ENCODE peak calls at places on chromosome 7, in four cellular contexts. H is cardiac muscle cell, P is PC-3, S is left ventricle myocardium inferior. E is an unnamed sample. For H3K4me1, the result is how much of the 10 kb centered on the place peaks cover.

GRCh38 chr7:191105-192034 is 1.0 kb upstream of the FAM20C start:
- DNase-seq in H (peak), P (peak), S (peak), E (peak)

GRCh38 chr7:157097569-157097968 is 41.2 kb upstream of the UBE3C start:
- DNase-seq in H (no peak), P (no peak), S (no peak), E (no peak)

GRCh38 chr7:76069238-76069638 is 21.3 kb downstream of the MDH2 start:
- DNase-seq in H (peak), P (peak), S (peak), E (peak)

GRCh38 chr7:112505495-112505894 is 24.7 kb downstream of the LSMEM1 start:
- DNase-seq in H (peak), P (no peak), S (no peak), E (no peak)

GRCh38 chr7:136057509-136057908 is 80.3 kb upstream of the MTPN start:
- DNase-seq in H (no peak), P (no peak), S (no peak), E (no peak)

GRCh38 chr7:123366991-123367390 is 167.2 kb upstream of the SLC13A1 start:
- DNase-seq in H (no peak), P (no peak), S (no peak), E (no peak)

GRCh38 chr7:3301831-3302618 is 973 bp downstream of the SDK1 start:
- DNase-seq in H (peak), P (peak), S (no peak), E (no peak)

GRCh38 chr7:98869001-98869373 is 827 bp downstream of the TMEM130 start:
- DNase-seq in H (no peak), P (no peak), S (no peak), E (no peak)

GRCh38 chr7:106279425-106280182 is 5.2 kb downstream of the NAMPT start:
- DNase-seq in H (no peak), P (no peak), S (no peak), E (no peak)

GRCh38 chr7:132768099-132768498 is 191.8 kb upstream of the PLXNA4 start:
- DNase-seq in H (no peak), P (no peak), S (no peak), E (no peak)

GRCh38 chr7:51666261-51666660 is 349.7 kb upstream of the COBL start:
- DNase-seq in H (peak), P (no peak), S (no peak), E (no peak)

GRCh38 chr7:129368389-129368986 is 65.7 kb upstream of the STRIP2 start:
- DNase-seq in H (no peak), P (no peak), S (no peak), E (no peak)

GRCh38 chr7:107405559-107405958 is 64.3 kb upstream of the GPR22 start:
- DNase-seq in H (no peak), P (peak), S (no peak), E (no peak)

GRCh38 chr7:74029991-74030415 is 2.0 kb downstream of the ELN start:
- DNase-seq in H (peak), P (no peak), S (no peak), E (no peak)

GRCh38 chr7:129779602-129780256 is 168.2 kb downstream of the NRF1 start:
- DNase-seq in H (peak), P (peak), S (no peak), E (no peak)

GRCh38 chr7:46452781-46453180 is 531.7 kb upstream of the IGFBP3 start:
- DNase-seq in H (no peak), P (no peak), S (no peak), E (no peak)

GRCh38 chr7:132666076-132666775 is 90.0 kb upstream of the PLXNA4 start:
- DNase-seq in H (no peak), P (no peak), S (no peak), E (no peak)

GRCh38 chr7:49520971-49521370 is 252.5 kb upstream of the VWC2 start:
- DNase-seq in H (no peak), P (no peak), S (no peak), E (no peak)

GRCh38 chr7:158164101-158165095 is 423.2 kb downstream of the PTPRN2 start:
- DNase-seq in H (no peak), P (no peak), S (no peak), E (no peak)

GRCh38 chr7:76225379-76225778 is 23.7 kb downstream of the SRRM3 start:
- DNase-seq in H (peak), P (peak), S (no peak), E (no peak)

GRCh38 chr7:2649139-2649838 is 17.5 kb downstream of the TTYH3 start:
- DNase-seq in H (no peak), P (no peak), S (no peak), E (no peak)

GRCh38 chr7:31767686-31768358 is 80.8 kb downstream of the PPP1R17 start:
- DNase-seq in H (no peak), P (no peak), S (no peak), E (no peak)

GRCh38 chr7:139523199-139523941 is at the start of gene CLEC2L:
- DNase-seq in H (peak), P (no peak), S (no peak), E (no peak)

GRCh38 chr7:2903686-2904162 is 59.6 kb upstream of the GNA12 start:
- DNase-seq in H (no peak), P (no peak), S (no peak), E (no peak)

GRCh38 chr7:94907026-94907419 is 371 bp upstream of the PPP1R9A start:
- DNase-seq in H (no peak), P (no peak), S (no peak), E (no peak)

GRCh38 chr7:94907420-94908203 is at the start of gene PPP1R9A:
- DNase-seq in H (peak), P (peak), S (peak), E (no peak)

GRCh38 chr7:94906035-94906796 is 1.2 kb upstream of the PPP1R9A start:
- DNase-seq in H (no peak), P (no peak), S (no peak), E (no peak)

GRCh38 chr7:94903971-94904370 is 3.4 kb upstream of the PPP1R9A start:
- DNase-seq in H (no peak), P (no peak), S (no peak), E (no peak)

GRCh38 chr7:94904982-94905381 is 2.4 kb upstream of the PPP1R9A start:
- DNase-seq in H (no peak), P (no peak), S (no peak), E (no peak)
- H3K4me1 ChIP-seq in H (under half), P (under half), S (under half), E (under half)

GRCh38 chr7:27617651-27618381 is 44.9 kb downstream of the HIBADH start:
- DNase-seq in H (no peak), P (no peak), S (no peak), E (no peak)

GRCh38 chr7:27616914-27617548 is 45.7 kb downstream of the HIBADH start:
- DNase-seq in H (no peak), P (no peak), S (no peak), E (no peak)

GRCh38 chr7:27616186-27616491 is 46.5 kb downstream of the HIBADH start:
- DNase-seq in H (no peak), P (no peak), S (no peak), E (no peak)

GRCh38 chr7:27615420-27616185 is 47.1 kb downstream of the HIBADH start:
- DNase-seq in H (no peak), P (no peak), S (no peak), E (no peak)

DNA sequence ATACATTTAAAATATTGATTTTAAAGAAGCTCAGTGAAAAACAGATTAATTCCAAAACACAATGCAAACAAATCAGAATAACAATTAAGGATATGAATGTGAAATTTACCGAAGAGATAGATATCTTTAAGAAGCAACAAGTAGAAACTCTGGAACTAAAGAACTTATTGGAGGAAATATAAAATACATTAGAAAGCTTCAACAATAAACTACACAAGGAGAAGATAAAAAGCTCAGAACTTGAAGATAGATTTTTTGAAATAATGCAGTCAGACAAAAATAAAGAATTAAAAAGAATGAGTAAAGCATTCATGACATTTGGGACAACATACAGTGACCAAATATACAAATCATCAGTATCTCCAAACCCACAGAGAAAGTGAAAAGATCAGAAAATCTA is 43.2 kb downstream of the HIBADH start:
- DNase-seq in H (no peak), P (peak), S (no peak), E (no peak)
- H3K4me3 ChIP-seq in H (no peak), P (no peak), S (no peak), E (no peak)

DNA sequence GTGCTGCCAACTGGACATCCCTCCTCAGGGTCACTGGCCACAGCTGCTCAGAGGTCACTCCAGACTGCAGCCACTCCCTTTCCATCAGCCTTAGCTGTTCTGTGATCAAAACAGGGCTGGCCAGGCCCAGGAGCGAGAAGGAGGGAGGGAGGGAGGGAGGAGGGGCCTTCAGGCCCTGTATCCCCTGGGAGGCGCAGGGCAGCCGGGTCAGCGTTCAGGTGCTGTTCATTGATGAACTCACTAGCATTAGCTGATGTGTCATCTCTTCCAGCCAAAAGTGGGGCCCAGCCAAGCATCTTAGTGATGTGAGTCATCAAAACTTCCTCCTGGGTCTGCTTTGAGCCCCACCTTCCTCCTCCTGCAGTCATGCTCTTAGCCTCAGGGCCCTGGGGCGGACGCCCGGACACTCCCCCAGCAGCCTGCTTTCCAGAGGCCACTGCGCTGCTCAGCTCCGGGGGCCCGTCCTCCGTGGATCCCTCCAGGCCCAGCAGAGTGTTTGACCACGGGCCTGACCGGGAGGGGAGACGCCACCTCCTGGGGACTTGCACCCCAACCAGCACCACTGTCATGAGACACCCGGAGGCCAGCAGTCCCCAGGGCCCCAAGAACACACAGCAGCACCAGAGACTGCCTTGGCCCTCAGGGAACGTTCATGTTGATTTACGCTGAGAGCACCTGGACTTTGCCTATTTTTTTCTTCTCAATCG is 149.2 kb downstream of the PRKAG2 start:
- DNase-seq in H (no peak), P (peak), S (peak), E (peak)
- TF ChIP-seq CTCF in H (no peak), P (no peak), S (no peak), E (no peak)

DNA sequence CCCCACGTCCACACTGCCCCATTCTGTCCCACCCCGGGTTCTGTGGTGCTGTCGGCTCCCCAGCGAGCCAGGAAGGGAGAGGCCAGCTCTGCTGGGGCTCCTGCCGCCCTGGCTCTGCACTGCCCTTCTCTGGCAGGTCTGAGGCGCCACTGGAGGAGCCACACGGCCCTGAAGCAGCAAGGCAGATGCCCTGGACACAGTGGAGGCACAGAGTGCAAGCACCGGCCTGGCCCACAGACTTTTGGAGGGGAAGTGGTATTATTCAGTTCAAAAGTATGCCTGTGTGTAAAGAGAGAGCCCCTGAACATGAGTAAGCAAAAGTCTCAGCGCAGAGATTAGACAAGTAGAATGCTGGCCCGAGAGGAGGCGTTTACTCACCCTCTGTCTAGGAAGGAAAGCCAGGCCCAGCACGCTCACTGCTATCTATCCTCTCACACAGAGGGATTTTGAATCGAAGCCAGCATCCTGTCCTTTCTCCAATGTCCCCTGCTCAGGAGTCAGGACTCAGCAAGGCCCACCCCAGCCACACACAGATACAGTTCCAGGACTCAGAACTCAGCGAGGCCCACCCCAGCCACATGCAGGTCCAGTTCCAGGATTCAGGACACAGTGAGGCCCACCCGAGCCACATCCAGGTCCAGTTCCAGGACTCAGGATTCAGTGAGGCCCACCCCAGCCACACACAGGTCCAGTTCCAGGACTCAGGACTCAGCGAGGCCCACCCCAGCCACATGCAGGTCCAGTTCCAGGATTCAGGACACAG is 115.0 kb downstream of the EGFR start:
- DNase-seq in H (peak), P (peak), S (peak), E (peak)
- H3K4me1 ChIP-seq in H (under half), P (half or more), S (half or more), E (under half)

E was measured in right atrium auricular region.